ENCODE peak calls at places on chromosomes 4 and X, in seven cellular contexts. J is Calu3; I is brain microvascular endothelial cell; B is occipital lobe; Y is BJ; C is CD4-positive, alpha-beta memory T cell; N is NAMALWA. E is an unnamed sample.

GRCh38 chr4:147590249-147590920 is 26.8 kb upstream of the TMEM184C start:
- DNase-seq in I (peak), N (peak), C (no peak), B (peak), J (peak), Y (no peak), E (peak)

GRCh38 chr4:184937745-184938144 is 80.5 kb upstream of the HELT start:
- DNase-seq in N (no peak), C (no peak), I (no peak), J (no peak), B (no peak), Y (no peak), E (peak)

GRCh38 chrX:67384403-67384802 is 159.4 kb upstream of the AR start:
- DNase-seq in I (no peak), C (no peak), J (no peak), Y (no peak), B (no peak), N (no peak), E (no peak)

GRCh38 chr4:1080961-1081688 is 32.2 kb downstream of the RNF212 start:
- DNase-seq in J (no peak), Y (no peak), C (no peak), N (peak), I (no peak), B (no peak), E (no peak)

GRCh38 chr4:24973471-24974251 is 57.1 kb downstream of the LGI2 start:
- DNase-seq in N (no peak), C (no peak), Y (peak), B (no peak), I (no peak), J (no peak), E (no peak)

GRCh38 chr4:109589605-109590004 is 29.6 kb downstream of the MCUB start:
- DNase-seq in N (no peak), I (no peak), C (no peak), B (no peak), Y (no peak), J (no peak), E (no peak)

GRCh38 chrX:97743014-97743413 is 859.3 kb downstream of the RPA4 start:
- DNase-seq in J (no peak), Y (no peak), N (peak), C (no peak), B (no peak), I (no peak), E (no peak)

GRCh38 chr4:111108138-111108537 is 485.3 kb upstream of the PITX2 start:
- DNase-seq in N (no peak), J (no peak), I (no peak), Y (no peak), B (no peak), C (no peak), E (no peak)

GRCh38 chr4:75916091-75916661 is 13.9 kb upstream of the PPEF2 start:
- DNase-seq in Y (no peak), B (no peak), I (peak), N (peak), J (peak), C (no peak), E (peak)

GRCh38 chrX:153766098-153766817 is 2.2 kb downstream of the PLXNB3 start:
- DNase-seq in C (no peak), Y (peak), I (peak), J (peak), B (peak), N (peak), E (peak)

GRCh38 chrX:105837227-105837626 is 14.9 kb downstream of the NRK start:
- DNase-seq in N (no peak), J (no peak), B (no peak), Y (no peak), C (no peak), I (peak), E (no peak)

GRCh38 chr4:113673450-113673849 is 88.1 kb downstream of the CAMK2D start:
- DNase-seq in B (no peak), N (peak), Y (no peak), J (peak), I (no peak), C (peak), E (no peak)

GRCh38 chr4:184746532-184746870 is 12.6 kb upstream of the CENPU start:
- DNase-seq in B (no peak), I (peak), N (no peak), Y (peak), C (no peak), J (peak), E (no peak)

GRCh38 chr4:85478576-85478975 is 3.6 kb downstream of the ARHGAP24 start:
- DNase-seq in Y (no peak), B (no peak), J (no peak), I (no peak), C (no peak), N (no peak), E (no peak)

GRCh38 chrX:666762-667161 is 36.2 kb downstream of the SHOX start:
- DNase-seq in N (no peak), B (no peak), C (no peak), I (no peak), J (no peak), Y (no peak), E (no peak)

GRCh38 chr4:187224560-187224959 is 500.9 kb upstream of the FAT1 start:
- DNase-seq in J (no peak), B (no peak), Y (no peak), N (no peak), I (no peak), C (no peak), E (no peak)

GRCh38 chr4:152094851-152095700 is 334.3 kb upstream of the GATB start:
- DNase-seq in Y (no peak), I (peak), C (no peak), B (no peak), N (no peak), J (no peak), E (no peak)

GRCh38 chr4:3305610-3306371 is 13.0 kb downstream of the RGS12 start:
- DNase-seq in B (no peak), Y (no peak), C (peak), J (no peak), N (no peak), I (no peak), E (no peak)

GRCh38 chr4:186272699-186273370 is 6.8 kb downstream of the F11 start:
- DNase-seq in B (no peak), I (no peak), J (no peak), C (no peak), N (no peak), Y (no peak), E (no peak)